ENCODE peak calls at places on chromosome 21, in four cellular contexts. One of them, this sample, is unnamed.

GRCh38 chr21:25509862-25510261 is 97.4 kb downstream of the MRPL39 start:
- DNase-seq in adipocyte: no peak
- DNase-seq in GM20000: peak
- DNase-seq in fibroblast of the aortic adventitia: no peak
- DNase-seq in this sample: no peak

GRCh38 chr21:20618878-20619277 is 379.3 kb upstream of the NCAM2 start:
- DNase-seq in GM20000: no peak
- DNase-seq in fibroblast of the aortic adventitia: no peak
- DNase-seq in adipocyte: no peak
- DNase-seq in this sample: no peak

GRCh38 chr21:16767201-16767600 is 745.6 kb upstream of the CXADR start:
- DNase-seq in GM20000: no peak
- DNase-seq in fibroblast of the aortic adventitia: no peak
- DNase-seq in adipocyte: no peak
- DNase-seq in this sample: no peak

GRCh38 chr21:36847189-36847588 is 119.3 kb downstream of the HLCS start:
- DNase-seq in GM20000: no peak
- DNase-seq in fibroblast of the aortic adventitia: peak
- DNase-seq in adipocyte: peak
- DNase-seq in this sample: no peak

GRCh38 chr21:37712204-37712934 is 203.9 kb downstream of the KCNJ6 start:
- DNase-seq in fibroblast of the aortic adventitia: peak
- DNase-seq in adipocyte: peak
- DNase-seq in GM20000: peak
- DNase-seq in this sample: peak

GRCh38 chr21:43315244-43316137 is 111.4 kb downstream of the SIK1 start:
- DNase-seq in GM20000: no peak
- DNase-seq in adipocyte: no peak
- DNase-seq in fibroblast of the aortic adventitia: no peak
- DNase-seq in this sample: no peak

GRCh38 chr21:36909901-36910561 is 56.4 kb downstream of the HLCS start:
- DNase-seq in GM20000: no peak
- DNase-seq in fibroblast of the aortic adventitia: peak
- DNase-seq in adipocyte: peak
- DNase-seq in this sample: no peak

GRCh38 chr21:43646550-43647260 is 12.6 kb downstream of the HSF2BP start:
- DNase-seq in GM20000: peak
- DNase-seq in adipocyte: peak
- DNase-seq in fibroblast of the aortic adventitia: peak
- DNase-seq in this sample: peak

GRCh38 chr21:17925000-17925610 is 105.9 kb upstream of the C21orf91 start:
- DNase-seq in GM20000: peak
- DNase-seq in fibroblast of the aortic adventitia: peak
- DNase-seq in adipocyte: peak
- DNase-seq in this sample: no peak

GRCh38 chr21:33884361-33885157 is 31.0 kb downstream of the ATP5PO start:
- DNase-seq in GM20000: no peak
- DNase-seq in fibroblast of the aortic adventitia: peak
- DNase-seq in adipocyte: peak
- DNase-seq in this sample: no peak

GRCh38 chr21:25626752-25627151 is 12.3 kb upstream of the JAM2 start:
- DNase-seq in fibroblast of the aortic adventitia: no peak
- DNase-seq in GM20000: no peak
- DNase-seq in adipocyte: no peak
- DNase-seq in this sample: no peak

GRCh38 chr21:25188639-25189038 is 418.6 kb downstream of the MRPL39 start:
- DNase-seq in GM20000: peak
- DNase-seq in adipocyte: no peak
- DNase-seq in fibroblast of the aortic adventitia: no peak
- DNase-seq in this sample: no peak

This sample was measured in head of caudate nucleus.